ENCODE peak calls at places on chromosomes 13 and 19, in ten cellular contexts. E is fibroblast of lung, J is cardiac muscle cell, T is pancreas, C is lung, W is upper lobe of right lung, N is stomach, Q is GM23338, A is left ventricle myocardium inferior, I is Caco-2. F is an unnamed sample.

GRCh38 chr13:50684366-50684765 is 159.1 kb downstream of the DLEU7 start:
- DNase-seq in E (no peak), J (no peak), T (no peak), C (no peak), W (no peak), N (no peak), Q (no peak), A (peak; percentile 29), I (no peak), F (no peak)

GRCh38 chr13:19085876-19086275 is 95.7 kb downstream of the TUBA3C start:
- DNase-seq in E (no peak), J (no peak), T (no peak), C (peak; percentile 16), W (no peak), N (no peak), Q (no peak), A (no peak), I (no peak), F (no peak)

GRCh38 chr19:30388819-30389218 is 16.6 kb downstream of the ZNF536 start:
- DNase-seq in E (no peak), J (no peak), T (no peak), C (peak; percentile 10), W (no peak), N (no peak), Q (no peak), A (no peak), I (no peak), F (no peak)

GRCh38 chr13:54593504-54593903 is 1564.9 kb downstream of the OLFM4 start:
- DNase-seq in E (no peak), J (no peak), T (no peak), C (no peak), W (no peak), N (no peak), Q (no peak), A (no peak), I (no peak), F (no peak)

GRCh38 chr13:100035936-100036335 is 53.0 kb upstream of the PCCA start:
- DNase-seq in E (no peak), J (no peak), T (no peak), C (no peak), W (no peak), N (no peak), Q (no peak), A (no peak), I (no peak), F (no peak)

GRCh38 chr19:40542197-40542859 is 34.3 kb upstream of the SHKBP1 start:
- DNase-seq in E (peak; percentile 25), J (no peak), T (peak; percentile 86), C (peak; percentile 68), W (peak; percentile 80), N (peak; percentile 32), Q (no peak), A (peak; percentile 86), I (no peak), F (no peak)

GRCh38 chr13:98507060-98507797 is 69.7 kb downstream of the STK24 start:
- DNase-seq in E (peak; percentile 80), J (peak; percentile 86), T (peak; percentile 75), C (peak; percentile 61), W (peak; percentile 73), N (peak; percentile 86), Q (peak; percentile 67), A (peak; percentile 72), I (no peak), F (peak; percentile 97)

GRCh38 chr13:108959254-108959653 is 329.8 kb downstream of the MYO16 start:
- DNase-seq in E (peak; percentile 49), J (no peak), T (no peak), C (no peak), W (no peak), N (no peak), Q (no peak), A (no peak), I (no peak), F (no peak)

GRCh38 chr13:98606296-98606695 is 29.4 kb upstream of the STK24 start:
- DNase-seq in E (no peak), J (no peak), T (no peak), C (no peak), W (no peak), N (no peak), Q (peak; percentile 41), A (no peak), I (peak; percentile 75), F (peak; percentile 81)

GRCh38 chr19:14147797-14148605 is 11.6 kb upstream of the ASF1B start:
- DNase-seq in E (peak; percentile 41), J (peak; percentile 78), T (peak; percentile 66), C (peak; percentile 64), W (peak; percentile 85), N (peak; percentile 73), Q (peak; percentile 75), A (peak; percentile 72), I (peak; percentile 53), F (peak; percentile 63)

GRCh38 chr19:50514346-50515167 is 844 bp upstream of the ASPDH start:
- DNase-seq in E (no peak), J (peak; percentile 28), T (no peak), C (no peak), W (no peak), N (no peak), Q (no peak), A (no peak), I (no peak), F (no peak)

GRCh38 chr13:25207291-25207690 is 35.2 kb upstream of the AMER2 start:
- DNase-seq in E (no peak), J (no peak), T (no peak), C (no peak), W (no peak), N (no peak), Q (no peak), A (no peak), I (no peak), F (no peak)

GRCh38 chr13:28819046-28819747 is 942 bp upstream of the MTUS2 start:
- DNase-seq in E (peak; percentile 7), J (peak; percentile 57), T (no peak), C (no peak), W (no peak), N (no peak), Q (peak; percentile 73), A (no peak), I (no peak), F (peak; percentile 52)
- H3K27me3 ChIP-seq in E (peaks cover 5% of the 10 kb centered on the region), J (peaks cover 50% of the 10 kb centered on the region), T (no peaks in the 10 kb centered on the region), C (peaks cover 4% of the 10 kb centered on the region), W (peaks cover 62% of the 10 kb centered on the region), N (peaks cover 34% of the 10 kb centered on the region), Q (peaks cover 66% of the 10 kb centered on the region), A (peaks cover 61% of the 10 kb centered on the region), I (peaks cover 4% of the 10 kb centered on the region), F (peaks cover 12% of the 10 kb centered on the region)

GRCh38 chr19:18208098-18208951 is 4.5 kb upstream of the RAB3A start:
- DNase-seq in E (peak; percentile 67), J (no peak), T (peak; percentile 48), C (no peak), W (peak; percentile 75), N (no peak), Q (peak; percentile 80), A (peak; percentile 44), I (no peak), F (no peak)
- H3K27me3 ChIP-seq in E (no peaks in the 10 kb centered on the region), J (no peaks in the 10 kb centered on the region), T (no peaks in the 10 kb centered on the region), C (no peaks in the 10 kb centered on the region), W (no peaks in the 10 kb centered on the region), N (no peaks in the 10 kb centered on the region), Q (no peaks in the 10 kb centered on the region), A (peaks cover 14% of the 10 kb centered on the region), I (no peaks in the 10 kb centered on the region), F (no peaks in the 10 kb centered on the region)

DNA sequence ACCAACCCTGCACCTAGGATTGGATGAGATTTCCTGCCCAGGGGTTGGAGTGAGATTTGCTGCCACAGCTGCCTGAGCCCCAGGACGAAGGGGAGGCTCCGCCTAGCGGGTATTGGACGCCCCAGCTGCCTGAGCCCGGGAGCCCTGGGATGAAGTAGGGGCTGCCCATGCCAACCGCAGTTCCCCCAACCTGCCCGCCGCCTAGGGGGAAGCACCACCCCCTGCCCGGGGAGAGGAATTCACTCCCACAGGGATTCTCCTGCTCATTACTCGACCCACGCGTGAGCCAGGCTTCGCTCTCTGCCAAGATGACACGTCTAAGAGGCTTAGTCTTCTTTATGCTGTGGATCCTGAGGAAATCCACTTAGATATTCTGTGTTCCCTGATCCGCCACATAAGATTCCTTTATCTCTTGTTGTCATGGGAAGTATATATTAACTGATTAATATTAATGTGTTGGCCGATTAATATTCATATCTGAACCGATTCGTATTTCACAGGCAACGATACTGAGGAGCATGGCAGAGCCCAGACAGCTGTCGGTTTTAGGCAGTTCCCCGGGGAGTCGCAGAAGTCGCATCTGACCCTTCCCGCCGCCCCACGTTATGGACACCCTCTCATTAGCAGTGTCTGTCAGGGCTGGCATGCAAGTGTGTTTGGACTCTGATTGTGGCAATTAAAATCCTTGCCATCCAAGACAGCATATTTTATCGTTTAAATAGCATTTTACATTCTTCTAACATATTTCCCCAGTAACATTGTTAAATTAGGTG is 44.5 kb upstream of the KCTD15 start:
- DNase-seq in E (no peak), J (no peak), T (no peak), C (no peak), W (no peak), N (no peak), Q (no peak), A (no peak), I (no peak), F (no peak)
- H3K27me3 ChIP-seq in E (no peaks in the 10 kb centered on the region), J (no peaks in the 10 kb centered on the region), T (no peaks in the 10 kb centered on the region), C (peaks cover 3% of the 10 kb centered on the region), W (peaks cover 7% of the 10 kb centered on the region), N (peaks cover 3% of the 10 kb centered on the region), Q (no peaks in the 10 kb centered on the region), A (peaks cover 82% of the 10 kb centered on the region), I (no peaks in the 10 kb centered on the region), F (no peaks in the 10 kb centered on the region)

GRCh38 chr19:19446655-19447437 is 41.4 kb downstream of the GATAD2A start:
- DNase-seq in E (no peak), J (no peak), T (no peak), C (no peak), W (no peak), N (no peak), Q (peak; percentile 44), A (no peak), I (no peak), F (peak; percentile 57)

GRCh38 chr19:19447536-19448237 is 42.2 kb downstream of the GATAD2A start:
- DNase-seq in E (no peak), J (no peak), T (no peak), C (no peak), W (no peak), N (no peak), Q (no peak), A (no peak), I (no peak), F (no peak)

GRCh38 chr19:19445288-19445687 is 39.8 kb downstream of the GATAD2A start:
- DNase-seq in E (no peak), J (no peak), T (no peak), C (no peak), W (no peak), N (no peak), Q (no peak), A (no peak), I (no peak), F (no peak)

GRCh38 chr19:19444694-19445155 is 39.2 kb downstream of the GATAD2A start:
- DNase-seq in E (peak; percentile 40), J (no peak), T (no peak), C (no peak), W (no peak), N (peak; percentile 56), Q (no peak), A (no peak), I (no peak), F (peak; percentile 36)

DNA sequence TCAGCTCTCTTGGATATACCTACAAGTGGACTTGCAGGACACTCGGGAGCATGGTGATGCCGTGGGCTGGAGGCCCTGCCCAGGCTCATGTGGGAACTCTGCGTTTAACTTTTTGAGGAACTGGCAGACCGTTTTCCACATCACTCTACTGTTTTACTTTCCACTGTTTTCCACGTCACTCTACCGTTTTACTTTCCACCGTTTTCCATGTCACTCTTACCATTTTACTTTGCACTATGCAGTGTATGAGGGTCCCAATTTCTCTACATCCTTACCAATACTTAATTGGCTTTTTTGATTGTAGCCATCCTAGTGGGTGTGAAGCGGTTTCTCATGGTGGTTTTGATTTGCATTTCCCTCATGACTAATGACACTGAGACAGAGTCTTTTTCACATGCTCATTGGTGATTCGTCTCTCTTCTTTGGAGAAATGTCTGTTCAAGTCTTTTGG is 40.5 kb downstream of the GATAD2A start:
- DNase-seq in E (peak; percentile 53), J (no peak), T (no peak), C (no peak), W (no peak), N (no peak), Q (no peak), A (no peak), I (no peak), F (no peak)
- H3K27me3 ChIP-seq in E (no peaks in the 10 kb centered on the region), J (no peaks in the 10 kb centered on the region), T (no peaks in the 10 kb centered on the region), C (no peaks in the 10 kb centered on the region), W (no peaks in the 10 kb centered on the region), N (no peaks in the 10 kb centered on the region), Q (no peaks in the 10 kb centered on the region), A (no peaks in the 10 kb centered on the region), I (no peaks in the 10 kb centered on the region), F (no peaks in the 10 kb centered on the region)

F was measured in mesendoderm.